ENCODE peak calls at places on chromosomes 12 and 14, in six cellular contexts. One of them, this sample, is unnamed.

GRCh38 chr14:94114589-94115067 is 4.1 kb downstream of the IFI27 start:
- DNase-seq in stomach: peak; percentile 18
- DNase-seq in HepG2: no peak
- DNase-seq in SK-N-SH: no peak
- DNase-seq in esophagus muscularis mucosa: no peak
- DNase-seq in upper lobe of left lung: no peak
- DNase-seq in this sample: no peak

GRCh38 chr14:24406416-24406815 is 7.6 kb downstream of the NYNRIN start:
- DNase-seq in SK-N-SH: no peak
- DNase-seq in stomach: no peak
- DNase-seq in HepG2: no peak
- DNase-seq in upper lobe of left lung: no peak
- DNase-seq in esophagus muscularis mucosa: no peak
- DNase-seq in this sample: no peak

GRCh38 chr14:106844608-106845285 is 1318.4 kb downstream of the TMEM121 start:
- DNase-seq in stomach: peak; percentile 64
- DNase-seq in SK-N-SH: peak; percentile 58
- DNase-seq in esophagus muscularis mucosa: no peak
- DNase-seq in HepG2: peak; percentile 44
- DNase-seq in upper lobe of left lung: peak; percentile 84
- DNase-seq in this sample: peak; percentile 90

GRCh38 chr14:49280566-49280965 is 305.6 kb downstream of the RPS29 start:
- DNase-seq in SK-N-SH: no peak
- DNase-seq in esophagus muscularis mucosa: no peak
- DNase-seq in stomach: no peak
- DNase-seq in HepG2: no peak
- DNase-seq in upper lobe of left lung: no peak
- DNase-seq in this sample: no peak

GRCh38 chr14:39025810-39026627 is 77.0 kb downstream of the SEC23A start:
- DNase-seq in stomach: no peak
- DNase-seq in HepG2: peak; percentile 87
- DNase-seq in esophagus muscularis mucosa: no peak
- DNase-seq in upper lobe of left lung: no peak
- DNase-seq in SK-N-SH: no peak
- DNase-seq in this sample: no peak

GRCh38 chr14:69260979-69261605 is 1.1 kb downstream of the GALNT16 start:
- DNase-seq in SK-N-SH: peak; percentile 91
- DNase-seq in HepG2: no peak
- DNase-seq in upper lobe of left lung: peak; percentile 33
- DNase-seq in stomach: peak; percentile 37
- DNase-seq in esophagus muscularis mucosa: no peak
- DNase-seq in this sample: peak; percentile 39

GRCh38 chr14:92105845-92106094 is 612 bp downstream of the ATXN3 start:
- DNase-seq in esophagus muscularis mucosa: peak; percentile 92
- DNase-seq in stomach: peak; percentile 38
- DNase-seq in upper lobe of left lung: peak; percentile 62
- DNase-seq in HepG2: peak; percentile 5
- DNase-seq in SK-N-SH: no peak
- DNase-seq in this sample: peak; percentile 44

GRCh38 chr14:64778114-64778754 is 74.0 kb downstream of the PLEKHG3 start:
- DNase-seq in esophagus muscularis mucosa: no peak
- DNase-seq in SK-N-SH: no peak
- DNase-seq in upper lobe of left lung: no peak
- DNase-seq in HepG2: no peak
- DNase-seq in stomach: no peak
- DNase-seq in this sample: no peak

GRCh38 chr12:57476162-57476992 is 3.3 kb downstream of the ARHGAP9 start:
- DNase-seq in upper lobe of left lung: peak; percentile 65
- DNase-seq in stomach: peak; percentile 41
- DNase-seq in SK-N-SH: no peak
- DNase-seq in esophagus muscularis mucosa: no peak
- DNase-seq in HepG2: no peak
- DNase-seq in this sample: peak; percentile 50

GRCh38 chr12:27198036-27198435 is 46.0 kb upstream of the STK38L start:
- DNase-seq in stomach: no peak
- DNase-seq in HepG2: no peak
- DNase-seq in esophagus muscularis mucosa: peak; percentile 95
- DNase-seq in SK-N-SH: no peak
- DNase-seq in upper lobe of left lung: no peak
- DNase-seq in this sample: no peak

GRCh38 chr14:35133542-35134328 is 11.4 kb downstream of the PRORP start:
- DNase-seq in stomach: no peak
- DNase-seq in HepG2: peak; percentile 63
- DNase-seq in upper lobe of left lung: no peak
- DNase-seq in SK-N-SH: no peak
- DNase-seq in esophagus muscularis mucosa: no peak
- DNase-seq in this sample: no peak

GRCh38 chr14:105450123-105450505 is 24.5 kb upstream of the CRIP2 start:
- DNase-seq in esophagus muscularis mucosa: no peak
- DNase-seq in HepG2: no peak
- DNase-seq in stomach: no peak
- DNase-seq in SK-N-SH: no peak
- DNase-seq in upper lobe of left lung: no peak
- DNase-seq in this sample: no peak

GRCh38 chr12:92338671-92339070 is 193.0 kb upstream of the BTG1 start:
- DNase-seq in stomach: no peak
- DNase-seq in upper lobe of left lung: no peak
- DNase-seq in HepG2: no peak
- DNase-seq in SK-N-SH: no peak
- DNase-seq in esophagus muscularis mucosa: no peak
- DNase-seq in this sample: no peak

GRCh38 chr12:54991161-54991991 is 6.8 kb upstream of the TESPA1 start:
- DNase-seq in stomach: no peak
- DNase-seq in upper lobe of left lung: no peak
- DNase-seq in SK-N-SH: no peak
- DNase-seq in HepG2: no peak
- DNase-seq in esophagus muscularis mucosa: no peak
- DNase-seq in this sample: no peak

GRCh38 chr14:79502751-79503148 is 708.6 kb downstream of the DIO2 start:
- DNase-seq in stomach: no peak
- DNase-seq in SK-N-SH: no peak
- DNase-seq in HepG2: no peak
- DNase-seq in upper lobe of left lung: no peak
- DNase-seq in esophagus muscularis mucosa: no peak
- DNase-seq in this sample: no peak

GRCh38 chr12:52082988-52083637 is 3.6 kb downstream of the SMIM41 start:
- DNase-seq in SK-N-SH: peak; percentile 92
- DNase-seq in esophagus muscularis mucosa: no peak
- DNase-seq in HepG2: peak; percentile 40
- DNase-seq in stomach: peak; percentile 61
- DNase-seq in upper lobe of left lung: no peak
- DNase-seq in this sample: peak; percentile 68

GRCh38 chr14:105860615-105861580 is 334.5 kb downstream of the TMEM121 start:
- DNase-seq in HepG2: no peak
- DNase-seq in stomach: peak; percentile 25
- DNase-seq in upper lobe of left lung: peak; percentile 18
- DNase-seq in SK-N-SH: no peak
- DNase-seq in esophagus muscularis mucosa: no peak
- DNase-seq in this sample: peak; percentile 14

GRCh38 chr12:14327717-14328116 is 37.8 kb upstream of the ATF7IP start:
- DNase-seq in stomach: no peak
- DNase-seq in HepG2: no peak
- DNase-seq in SK-N-SH: no peak
- DNase-seq in esophagus muscularis mucosa: no peak
- DNase-seq in upper lobe of left lung: no peak
- DNase-seq in this sample: no peak

GRCh38 chr14:104690861-104691455 is 1.5 kb downstream of the INF2 start:
- DNase-seq in upper lobe of left lung: no peak
- DNase-seq in SK-N-SH: no peak
- DNase-seq in HepG2: no peak
- DNase-seq in esophagus muscularis mucosa: no peak
- DNase-seq in stomach: no peak
- DNase-seq in this sample: no peak

GRCh38 chr12:56160160-56160763 is 2.1 kb downstream of the MYL6 start:
- DNase-seq in esophagus muscularis mucosa: no peak
- DNase-seq in SK-N-SH: no peak
- DNase-seq in stomach: no peak
- DNase-seq in HepG2: no peak
- DNase-seq in upper lobe of left lung: peak; percentile 39
- DNase-seq in this sample: peak; percentile 63

GRCh38 chr12:23099104-23099503 is 474.1 kb downstream of the ETNK1 start:
- DNase-seq in HepG2: no peak
- DNase-seq in upper lobe of left lung: no peak
- DNase-seq in esophagus muscularis mucosa: no peak
- DNase-seq in stomach: no peak
- DNase-seq in SK-N-SH: no peak
- DNase-seq in this sample: no peak

GRCh38 chr14:69259531-69260245 is at the start of gene GALNT16:
- DNase-seq in stomach: peak; percentile 38
- DNase-seq in upper lobe of left lung: no peak
- DNase-seq in SK-N-SH: peak; percentile 92
- DNase-seq in HepG2: no peak
- DNase-seq in esophagus muscularis mucosa: no peak
- DNase-seq in this sample: peak; percentile 25

GRCh38 chr14:95573313-95573712 is 38.5 kb downstream of the GLRX5 start:
- DNase-seq in upper lobe of left lung: no peak
- DNase-seq in SK-N-SH: no peak
- DNase-seq in stomach: no peak
- DNase-seq in HepG2: no peak
- DNase-seq in esophagus muscularis mucosa: no peak
- DNase-seq in this sample: no peak

GRCh38 chr14:61342486-61342885 is 21.1 kb downstream of the PRKCH start:
- DNase-seq in stomach: no peak
- DNase-seq in SK-N-SH: no peak
- DNase-seq in esophagus muscularis mucosa: no peak
- DNase-seq in upper lobe of left lung: peak; percentile 53
- DNase-seq in HepG2: no peak
- DNase-seq in this sample: peak; percentile 40

GRCh38 chr12:12803186-12803585 is 10.0 kb upstream of the DDX47 start:
- DNase-seq in upper lobe of left lung: peak; percentile 92
- DNase-seq in HepG2: peak; percentile 62
- DNase-seq in SK-N-SH: peak; percentile 27
- DNase-seq in stomach: peak; percentile 87
- DNase-seq in esophagus muscularis mucosa: no peak
- DNase-seq in this sample: peak; percentile 85
- TF ChIP-seq POLR2AphosphoS5 in upper lobe of left lung: peak; percentile 75
- TF ChIP-seq POLR2AphosphoS5 in HepG2: no peak
- TF ChIP-seq POLR2AphosphoS5 in SK-N-SH: peak; percentile 29
- TF ChIP-seq POLR2AphosphoS5 in stomach: peak; percentile 87
- TF ChIP-seq POLR2AphosphoS5 in esophagus muscularis mucosa: peak; percentile 65
- TF ChIP-seq POLR2AphosphoS5 in this sample: peak; percentile 80

DNA sequence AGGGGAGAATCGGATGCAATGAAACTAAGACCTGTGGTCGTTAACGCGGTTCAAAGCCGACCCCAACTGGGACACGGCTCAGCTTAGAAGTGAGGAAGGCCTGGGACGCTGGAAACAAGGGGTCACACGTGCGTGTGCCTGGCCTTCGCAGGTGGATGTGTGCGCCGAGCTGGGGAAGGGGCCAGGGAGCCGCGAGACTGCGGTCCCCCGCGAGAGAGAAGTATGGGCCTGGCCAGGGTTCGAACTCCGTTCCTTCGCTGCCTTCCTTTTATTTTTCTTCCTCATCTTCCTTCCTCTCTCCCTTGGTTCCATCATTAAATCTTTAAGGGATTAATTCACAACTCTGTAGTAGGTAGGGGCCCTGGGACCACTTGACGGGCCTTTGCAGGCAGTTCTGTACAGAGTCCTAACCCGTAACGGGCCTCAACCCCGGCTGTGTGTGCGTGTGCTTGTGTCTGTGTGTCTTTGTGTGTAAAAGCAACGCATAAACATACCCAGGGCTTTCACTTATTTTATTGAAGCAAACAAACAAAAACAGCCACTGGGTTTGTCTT is 3.6 kb downstream of the TTC6 start:
- DNase-seq in SK-N-SH: no peak
- DNase-seq in stomach: no peak
- DNase-seq in HepG2: no peak
- DNase-seq in esophagus muscularis mucosa: no peak
- DNase-seq in upper lobe of left lung: no peak
- DNase-seq in this sample: no peak
- H3K4me3 ChIP-seq in SK-N-SH: no peak overlapping the region
- H3K4me3 ChIP-seq in stomach: peak overlapping the region; percentile 33
- H3K4me3 ChIP-seq in HepG2: no peak overlapping the region
- H3K4me3 ChIP-seq in esophagus muscularis mucosa: no peak overlapping the region
- H3K4me3 ChIP-seq in upper lobe of left lung: peak overlapping the region; percentile 44
- H3K4me3 ChIP-seq in this sample: peak overlapping the region; percentile 42

DNA sequence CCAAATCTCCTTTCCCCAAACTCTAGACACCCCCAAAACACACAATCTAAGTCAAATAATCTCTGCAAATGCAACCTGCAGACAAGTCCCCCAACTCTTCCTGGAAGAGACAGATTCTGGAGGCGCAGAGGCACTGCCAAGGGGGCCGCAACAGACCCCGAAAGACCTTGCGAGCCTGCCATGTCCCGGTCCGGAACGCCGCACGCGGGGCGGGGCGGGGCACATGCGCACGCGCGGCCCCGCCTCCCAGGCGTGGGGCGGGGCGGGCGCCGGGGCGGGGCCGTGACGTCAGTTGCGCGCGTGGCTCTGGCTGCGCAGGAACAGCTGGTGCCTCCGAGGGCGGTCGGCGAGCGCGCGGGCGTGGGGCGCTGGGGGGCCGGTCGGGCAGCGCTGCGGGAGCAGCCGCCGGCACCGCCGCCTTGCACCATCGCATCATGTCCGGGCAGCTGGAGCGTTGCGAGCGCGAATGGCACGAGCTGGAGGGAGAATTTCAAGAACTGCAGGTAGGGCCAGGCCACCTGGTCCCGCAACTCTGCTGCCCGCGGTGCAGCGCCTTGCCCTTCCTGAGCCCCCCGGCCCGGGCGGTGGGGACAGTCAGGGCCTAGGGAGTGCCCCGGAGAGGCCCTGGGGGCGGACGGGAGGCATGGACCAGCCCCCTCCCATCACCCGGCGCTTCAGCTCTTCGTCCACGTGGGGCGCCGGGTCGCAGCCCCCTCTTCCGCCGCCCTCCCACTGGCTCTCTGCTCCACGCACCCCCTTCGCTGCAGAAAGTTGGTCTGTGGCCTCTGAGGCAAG is at the start of gene TMEM120B:
- DNase-seq in upper lobe of left lung: peak; percentile 90
- DNase-seq in SK-N-SH: peak; percentile 98
- DNase-seq in esophagus muscularis mucosa: peak; percentile 96
- DNase-seq in stomach: peak; percentile 90
- DNase-seq in HepG2: peak; percentile 37
- DNase-seq in this sample: peak; percentile 88
- TF ChIP-seq EP300 in upper lobe of left lung: no peak
- TF ChIP-seq EP300 in SK-N-SH: no peak
- TF ChIP-seq EP300 in esophagus muscularis mucosa: no peak
- TF ChIP-seq EP300 in stomach: no peak
- TF ChIP-seq EP300 in HepG2: no peak
- TF ChIP-seq EP300 in this sample: no peak

DNA sequence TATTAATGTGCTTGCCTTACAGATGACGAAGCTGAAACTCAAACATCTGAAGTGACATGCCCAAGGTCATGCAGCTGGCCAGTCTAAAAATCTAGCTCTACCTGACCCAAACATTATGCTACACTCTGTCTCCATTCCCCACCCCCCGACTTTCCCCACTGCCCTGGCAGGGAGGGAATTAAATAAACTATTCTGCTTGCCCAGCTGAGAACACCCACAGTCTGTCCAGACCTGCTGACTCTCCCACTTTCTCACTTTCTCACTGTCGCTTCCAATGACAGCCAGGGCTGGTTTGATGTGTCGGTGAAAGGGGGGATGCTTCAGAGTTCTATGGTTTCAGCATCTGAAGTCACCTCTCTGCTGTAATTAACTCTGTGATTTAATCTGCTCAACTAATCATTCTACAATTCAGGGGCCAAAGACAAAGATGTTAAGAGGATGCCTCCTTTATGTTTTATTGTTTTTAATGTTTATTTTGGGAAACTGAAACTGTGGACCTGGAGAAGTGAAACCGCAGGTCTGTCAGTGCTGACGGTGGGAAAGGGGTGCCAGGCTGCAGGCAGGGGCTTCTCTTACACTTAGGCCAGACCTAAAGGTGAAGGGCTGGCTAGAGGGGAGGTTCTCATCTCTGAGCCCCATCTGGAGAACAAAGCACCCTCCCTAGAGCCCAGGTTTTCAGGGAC is 8.1 kb upstream of the MSI1 start:
- DNase-seq in SK-N-SH: no peak
- DNase-seq in HepG2: no peak
- DNase-seq in stomach: no peak
- DNase-seq in upper lobe of left lung: no peak
- DNase-seq in esophagus muscularis mucosa: no peak
- DNase-seq in this sample: no peak
- TF ChIP-seq POLR2AphosphoS5 in SK-N-SH: no peak
- TF ChIP-seq POLR2AphosphoS5 in HepG2: no peak
- TF ChIP-seq POLR2AphosphoS5 in stomach: no peak
- TF ChIP-seq POLR2AphosphoS5 in upper lobe of left lung: no peak
- TF ChIP-seq POLR2AphosphoS5 in esophagus muscularis mucosa: no peak
- TF ChIP-seq POLR2AphosphoS5 in this sample: no peak